ENCODE peak calls at places on chromosomes 11 and 22, in eight cellular contexts. E, D, Q, Z, H, R, O and C are unnamed samples.

GRCh38 chr22:48892571-48893287 is 934.9 kb downstream of the BRD1 start:
- DNase-seq in E (no peak), D (no peak), Q (no peak), Z (no peak), H (no peak), R (no peak), O (no peak), C (no peak)

GRCh38 chr11:132858203-132858602 is 674.1 kb downstream of the OPCML start:
- DNase-seq in E (peak), D (no peak), Q (peak), Z (no peak), H (peak), R (no peak), O (no peak), C (peak)

GRCh38 chr22:45067731-45068130 is 57.9 kb upstream of the PHF21B start:
- DNase-seq in E (no peak), D (no peak), Q (no peak), Z (no peak), H (no peak), R (no peak), O (no peak), C (no peak)

GRCh38 chr22:40645579-40646197 is 9.2 kb upstream of the MRTFA start:
- DNase-seq in E (no peak), D (no peak), Q (no peak), Z (no peak), H (no peak), R (no peak), O (no peak), C (no peak)

GRCh38 chr11:106160494-106160893 is 83.0 kb downstream of the AASDHPPT start:
- DNase-seq in E (no peak), D (no peak), Q (no peak), Z (no peak), H (peak), R (no peak), O (no peak), C (no peak)

GRCh38 chr11:115872418-115872817 is 368.2 kb upstream of the CADM1 start:
- DNase-seq in E (no peak), D (no peak), Q (no peak), Z (no peak), H (no peak), R (no peak), O (no peak), C (no peak)

GRCh38 chr11:1837171-1838076 is 1.4 kb upstream of the TNNI2 start:
- DNase-seq in E (peak), D (peak), Q (peak), Z (peak), H (peak), R (peak), O (peak), C (no peak)

GRCh38 chr11:95229199-95230053 is 1.6 kb downstream of the SESN3 start:
- DNase-seq in E (no peak), D (no peak), Q (peak), Z (peak), H (peak), R (no peak), O (peak), C (no peak)

GRCh38 chr11:101401245-101401644 is 182.6 kb downstream of the TRPC6 start:
- DNase-seq in E (no peak), D (no peak), Q (no peak), Z (no peak), H (peak), R (no peak), O (no peak), C (peak)

GRCh38 chr11:70889411-70889810 is 363.0 kb downstream of the SHANK2 start:
- DNase-seq in E (no peak), D (no peak), Q (no peak), Z (no peak), H (no peak), R (no peak), O (no peak), C (no peak)

GRCh38 chr22:49266561-49267519 is 560.8 kb downstream of the BRD1 start:
- DNase-seq in E (no peak), D (no peak), Q (no peak), Z (no peak), H (no peak), R (no peak), O (no peak), C (no peak)

GRCh38 chr11:15418887-15419286 is 304.2 kb downstream of the INSC start:
- DNase-seq in E (no peak), D (no peak), Q (no peak), Z (no peak), H (no peak), R (no peak), O (no peak), C (no peak)

GRCh38 chr22:42178910-42179495 is 48.4 kb upstream of the CYP2D6 start:
- DNase-seq in E (no peak), D (no peak), Q (no peak), Z (no peak), H (no peak), R (no peak), O (no peak), C (no peak)

GRCh38 chr11:60809249-60809648 is 24.1 kb downstream of the MS4A10 start:
- DNase-seq in E (no peak), D (no peak), Q (no peak), Z (no peak), H (no peak), R (no peak), O (no peak), C (no peak)

GRCh38 chr11:132126973-132127900 is 756.8 kb downstream of the NTM start:
- DNase-seq in E (peak), D (peak), Q (peak), Z (no peak), H (peak), R (peak), O (no peak), C (peak)

GRCh38 chr11:116829525-116830183 is at the start of gene APOC3:
- DNase-seq in E (no peak), D (no peak), Q (no peak), Z (no peak), H (peak), R (no peak), O (no peak), C (no peak)

GRCh38 chr11:45655347-45655756 is 10.1 kb downstream of the CHST1 start:
- DNase-seq in E (peak), D (peak), Q (peak), Z (peak), H (peak), R (peak), O (peak), C (peak)

GRCh38 chr11:130209128-130209932 is 49.7 kb downstream of the ST14 start:
- DNase-seq in E (no peak), D (no peak), Q (no peak), Z (no peak), H (no peak), R (no peak), O (no peak), C (no peak)

GRCh38 chr22:29313126-29314071 is 2.1 kb downstream of the RASL10A start:
- DNase-seq in E (no peak), D (no peak), Q (no peak), Z (no peak), H (peak), R (no peak), O (no peak), C (no peak)

GRCh38 chr11:14118047-14118446 is 155.5 kb downstream of the SPON1 start:
- DNase-seq in E (no peak), D (no peak), Q (no peak), Z (no peak), H (no peak), R (no peak), O (no peak), C (no peak)

GRCh38 chr22:20440637-20441591 is 3.3 kb upstream of the SCARF2 start:
- DNase-seq in E (no peak), D (no peak), Q (no peak), Z (no peak), H (no peak), R (no peak), O (no peak), C (no peak)

GRCh38 chr11:75439026-75439425 is 6.0 kb upstream of the KLHL35 start:
- DNase-seq in E (no peak), D (no peak), Q (no peak), Z (no peak), H (no peak), R (no peak), O (no peak), C (no peak)

GRCh38 chr11:11476499-11476898 is 123.4 kb upstream of the CSNK2A3 start:
- DNase-seq in E (no peak), D (no peak), Q (peak), Z (no peak), H (no peak), R (no peak), O (no peak), C (no peak)

GRCh38 chr11:100105605-100106358 is 581.3 kb upstream of the ARHGAP42 start:
- DNase-seq in E (peak), D (no peak), Q (no peak), Z (no peak), H (no peak), R (no peak), O (no peak), C (no peak)

GRCh38 chr11:128453444-128454336 is 133.7 kb downstream of the ETS1 start:
- DNase-seq in E (no peak), D (no peak), Q (peak), Z (no peak), H (peak), R (peak), O (no peak), C (peak)

GRCh38 chr11:73077454-73077853 is 64.7 kb downstream of the FCHSD2 start:
- DNase-seq in E (no peak), D (no peak), Q (no peak), Z (no peak), H (no peak), R (no peak), O (no peak), C (no peak)

GRCh38 chr11:73070653-73071052 is 71.5 kb downstream of the FCHSD2 start:
- DNase-seq in E (no peak), D (no peak), Q (no peak), Z (no peak), H (no peak), R (no peak), O (no peak), C (no peak)

GRCh38 chr11:73078631-73079030 is 63.5 kb downstream of the FCHSD2 start:
- DNase-seq in E (no peak), D (peak), Q (no peak), Z (no peak), H (no peak), R (no peak), O (no peak), C (no peak)

DNA sequence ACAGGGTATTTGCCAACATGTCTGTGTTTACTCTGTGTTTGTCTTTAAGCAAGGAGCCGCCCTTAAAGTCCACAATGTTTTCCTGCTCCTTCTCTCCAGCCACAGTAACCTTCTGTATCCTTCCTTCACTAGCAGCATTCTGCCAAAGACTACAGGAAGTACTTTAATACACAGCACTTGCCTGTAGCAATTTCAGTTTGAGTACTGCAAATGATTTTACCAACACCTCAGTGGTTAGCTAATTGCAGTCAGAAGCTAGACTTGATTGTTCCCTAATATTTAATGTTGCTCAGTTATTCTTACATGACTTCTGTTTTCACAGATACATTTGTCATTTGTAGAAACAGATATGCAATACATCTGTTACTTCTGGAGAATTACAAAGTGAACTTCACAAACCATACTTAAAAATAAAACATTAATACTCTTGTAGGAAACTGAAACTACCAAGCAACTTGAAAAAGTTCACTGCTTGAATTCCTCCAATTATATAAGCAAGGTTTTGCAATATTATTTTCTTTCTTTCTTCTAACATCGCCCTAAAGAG is 69.1 kb downstream of the FCHSD2 start:
- DNase-seq in E (no peak), D (no peak), Q (peak), Z (no peak), H (peak), R (peak), O (no peak), C (no peak)
- H3K4me3 ChIP-seq in E (no peak), D (no peak), Q (no peak), Z (no peak), H (no peak), R (peak), O (no peak), C (no peak)

DNA sequence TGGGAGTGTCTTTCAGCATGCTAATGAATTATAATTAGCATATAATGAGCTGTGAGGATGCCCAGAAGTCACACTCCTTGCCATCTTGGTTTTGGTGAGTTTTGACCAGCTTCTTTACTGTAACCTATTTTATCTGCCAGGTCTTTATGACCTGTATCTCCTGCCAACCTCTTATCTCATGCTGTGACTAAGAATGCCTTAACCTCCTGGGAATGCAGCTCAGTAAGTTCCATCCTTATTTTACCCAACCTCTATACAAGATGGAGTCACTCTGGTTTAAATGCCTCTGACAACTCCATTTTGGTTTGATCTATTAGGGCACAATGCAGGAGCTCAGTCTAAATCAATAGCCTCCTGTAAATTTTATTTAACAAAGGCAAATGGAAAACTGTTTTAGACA is 20.7 kb downstream of the OR10A6 start:
- DNase-seq in E (no peak), D (no peak), Q (peak), Z (no peak), H (no peak), R (peak), O (no peak), C (no peak)
- H3K4me3 ChIP-seq in E (no peak), D (no peak), Q (no peak), Z (no peak), H (no peak), R (no peak), O (no peak), C (no peak)

GRCh38 chr11:102430158-102430836 is 22.3 kb downstream of the TMEM123 start:
- DNase-seq in E (no peak), D (no peak), Q (no peak), Z (no peak), H (peak), R (no peak), O (no peak), C (peak)
- H3K4me3 ChIP-seq in E (no peak), D (no peak), Q (no peak), Z (no peak), H (no peak), R (no peak), O (no peak), C (no peak)

DNA sequence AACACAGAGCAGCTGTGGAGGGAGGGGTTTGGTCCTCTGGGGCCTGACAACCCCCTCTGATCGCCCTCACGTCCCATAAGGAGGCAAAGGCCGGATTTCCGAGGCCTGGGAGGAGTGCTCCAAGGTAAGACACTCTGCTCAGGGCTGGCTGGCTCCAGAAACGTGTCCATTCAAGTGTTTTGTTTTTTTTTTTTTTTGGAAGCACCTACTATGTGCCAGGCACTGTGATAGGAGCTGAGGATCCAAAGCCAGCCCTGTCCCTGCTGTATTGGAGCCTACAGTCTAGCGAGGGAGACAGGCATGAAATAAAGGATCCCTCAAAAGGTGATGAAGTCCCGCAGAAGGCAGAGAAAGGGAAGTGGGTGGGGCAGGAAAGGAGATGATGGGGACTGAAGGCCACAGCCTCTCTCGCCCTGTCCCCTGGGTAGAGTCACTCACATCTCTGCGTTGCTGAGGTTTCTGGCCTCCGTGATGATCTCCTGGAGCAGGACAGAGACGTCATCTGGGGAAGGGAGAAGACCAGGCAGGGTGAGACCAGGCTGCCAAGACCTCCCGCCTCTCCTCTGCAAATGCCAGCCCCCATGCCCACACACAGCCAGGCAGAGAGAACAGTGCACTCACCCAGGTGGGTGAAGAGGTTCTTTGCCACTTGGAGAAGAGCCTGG is 89.2 kb downstream of the PDE2A start:
- DNase-seq in E (no peak), D (no peak), Q (no peak), Z (no peak), H (no peak), R (no peak), O (no peak), C (no peak)
- H3K4me3 ChIP-seq in E (no peak), D (no peak), Q (no peak), Z (peak), H (no peak), R (no peak), O (no peak), C (no peak)

GRCh38 chr22:50528682-50529415 is 963 bp downstream of the TYMP start:
- DNase-seq in E (no peak), D (no peak), Q (no peak), Z (no peak), H (no peak), R (no peak), O (no peak), C (no peak)
- H3K4me3 ChIP-seq in E (no peak), D (no peak), Q (peak), Z (no peak), H (peak), R (no peak), O (no peak), C (no peak)

GRCh38 chr11:122099345-122100045 is 16.5 kb downstream of the BLID start:
- DNase-seq in E (no peak), D (no peak), Q (peak), Z (no peak), H (peak), R (no peak), O (no peak), C (no peak)

GRCh38 chr11:122103366-122103765 is 12.6 kb downstream of the BLID start:
- DNase-seq in E (no peak), D (no peak), Q (peak), Z (no peak), H (no peak), R (no peak), O (no peak), C (no peak)

GRCh38 chr11:122102426-122102825 is 13.6 kb downstream of the BLID start:
- DNase-seq in E (no peak), D (no peak), Q (peak), Z (no peak), H (no peak), R (no peak), O (no peak), C (no peak)

GRCh38 chr11:122100222-122101080 is 15.6 kb downstream of the BLID start:
- DNase-seq in E (no peak), D (peak), Q (peak), Z (no peak), H (peak), R (no peak), O (no peak), C (no peak)

GRCh38 chr11:122101625-122102291 is 14.3 kb downstream of the BLID start:
- DNase-seq in E (peak), D (peak), Q (peak), Z (no peak), H (peak), R (no peak), O (no peak), C (peak)
- H3K4me3 ChIP-seq in E (no peak), D (no peak), Q (peak), Z (no peak), H (peak), R (no peak), O (no peak), C (peak)

GRCh38 chr22:18110944-18111758 is 542 bp downstream of the TUBA8 start:
- DNase-seq in E (no peak), D (no peak), Q (no peak), Z (no peak), H (no peak), R (no peak), O (no peak), C (no peak)

GRCh38 chr22:18110194-18110943 is at the start of gene TUBA8:
- DNase-seq in E (peak), D (peak), Q (peak), Z (no peak), H (peak), R (peak), O (no peak), C (peak)

GRCh38 chr22:18108187-18108586 is 2.4 kb upstream of the TUBA8 start:
- DNase-seq in E (no peak), D (no peak), Q (no peak), Z (no peak), H (no peak), R (no peak), O (no peak), C (no peak)

GRCh38 chr22:18111759-18112330 is 1.2 kb downstream of the TUBA8 start:
- DNase-seq in E (no peak), D (no peak), Q (no peak), Z (no peak), H (no peak), R (no peak), O (no peak), C (no peak)

DNA sequence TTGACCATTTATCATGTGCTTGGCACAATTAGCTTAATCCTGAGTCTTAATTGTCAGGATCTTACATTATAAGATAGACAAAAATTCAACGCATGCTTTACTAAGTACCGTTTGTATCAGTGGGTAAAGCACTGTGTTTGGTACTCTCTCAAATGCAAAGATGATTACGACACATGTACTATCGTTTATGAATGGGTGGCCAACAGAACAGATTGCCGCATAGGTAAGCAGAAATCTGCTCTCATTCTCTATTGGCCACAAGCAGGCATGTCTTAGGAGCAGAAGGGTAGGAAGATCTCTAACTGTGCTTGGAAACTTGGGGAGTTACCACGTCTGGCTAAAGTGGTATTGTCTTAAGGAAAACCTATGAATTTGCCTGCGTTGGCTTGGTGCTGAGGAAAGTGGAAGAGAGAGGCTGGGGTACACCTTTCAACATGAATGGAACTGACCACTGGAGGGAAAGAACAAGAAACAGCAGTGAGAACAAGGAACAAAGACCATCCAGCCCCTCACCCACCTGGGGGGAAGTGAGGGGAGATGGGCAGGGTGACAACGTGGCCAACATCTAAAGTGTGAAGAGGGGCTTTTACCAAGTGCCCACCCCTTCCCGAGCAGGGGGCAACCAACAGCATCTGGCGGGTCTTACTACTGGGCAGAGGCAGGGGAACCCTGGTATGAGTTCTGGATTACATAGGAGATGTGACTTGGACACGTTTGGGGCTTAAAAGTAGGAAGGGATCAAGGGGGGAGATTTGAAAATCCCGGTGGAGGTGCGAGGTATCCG is 1.0 kb upstream of the TUBA8 start:
- DNase-seq in E (no peak), D (no peak), Q (no peak), Z (no peak), H (no peak), R (no peak), O (no peak), C (no peak)
- H3K4me3 ChIP-seq in E (no peak), D (no peak), Q (no peak), Z (no peak), H (peak), R (peak), O (no peak), C (peak)